ENCODE peak calls at places on chromosomes 11 and 22, in nine cellular contexts. P, K, H, Q, V, M, F, J and O are unnamed samples.

GRCh38 chr11:32440920-32441319 is 5.6 kb upstream of the WT1 start:
- DNase-seq in F (no peak), K (no peak), M (no peak), V (no peak), P (no peak), Q (no peak), J (no peak), H (peak), O (no peak)

GRCh38 chr11:126607374-126607773 is 251.9 kb downstream of the ST3GAL4 start:
- DNase-seq in F (peak), M (peak), H (peak), P (no peak), K (peak), J (peak), Q (peak), V (peak), O (peak)

GRCh38 chr11:44379141-44380008 is 69.4 kb upstream of the ALX4 start:
- DNase-seq in V (no peak), K (no peak), Q (no peak), F (no peak), J (no peak), H (no peak), M (no peak), P (no peak), O (no peak)

GRCh38 chr22:50340157-50340879 is 2.8 kb upstream of the PPP6R2 start:
- DNase-seq in H (peak), K (no peak), P (no peak), V (no peak), J (peak), M (no peak), F (no peak), Q (peak), O (no peak)

GRCh38 chr11:26704249-26704648 is 17.6 kb downstream of the SLC5A12 start:
- DNase-seq in F (no peak), M (no peak), Q (no peak), P (no peak), V (no peak), K (no peak), J (no peak), H (no peak), O (no peak)

GRCh38 chr22:23128269-23129108 is 13.3 kb downstream of the RSPH14 start:
- DNase-seq in J (peak), Q (peak), M (peak), V (peak), F (peak), H (peak), K (peak), P (peak), O (peak)

GRCh38 chr22:42905702-42906183 is 48.7 kb upstream of the ARFGAP3 start:
- DNase-seq in Q (no peak), K (no peak), J (no peak), P (no peak), V (no peak), F (no peak), M (no peak), H (peak), O (peak)

GRCh38 chr11:73388241-73389133 is 12.3 kb downstream of the RELT start:
- DNase-seq in V (no peak), J (peak), Q (no peak), K (no peak), F (no peak), M (no peak), P (no peak), H (peak), O (peak)

GRCh38 chr22:32591620-32592019 is 117.0 kb downstream of the FBXO7 start:
- DNase-seq in K (no peak), Q (peak), H (no peak), M (no peak), V (peak), J (peak), P (no peak), F (peak), O (no peak)

GRCh38 chr22:41857160-41857859 is 24.4 kb downstream of the SREBF2 start:
- DNase-seq in F (peak), H (peak), Q (peak), J (peak), K (peak), P (peak), V (no peak), M (no peak), O (peak)

GRCh38 chr22:48860557-48860956 is 967.1 kb downstream of the BRD1 start:
- DNase-seq in F (no peak), V (no peak), J (no peak), P (no peak), K (no peak), H (no peak), Q (no peak), M (no peak), O (no peak)

GRCh38 chr11:19013181-19013857 is 47.2 kb downstream of the MRGPRX2 start:
- DNase-seq in H (no peak), V (no peak), K (no peak), F (no peak), Q (no peak), J (peak), P (no peak), M (no peak), O (no peak)

GRCh38 chr22:24060375-24060788 is 49.3 kb downstream of the CABIN1 start:
- DNase-seq in H (peak), K (no peak), Q (peak), V (peak), M (no peak), F (peak), J (peak), P (no peak), O (peak)

GRCh38 chr11:12599408-12600143 is 74.6 kb upstream of the TEAD1 start:
- DNase-seq in Q (peak), M (no peak), H (peak), P (no peak), F (peak), V (no peak), J (peak), K (peak), O (peak)

GRCh38 chr11:77110836-77111235 is 8.2 kb downstream of the OMP start:
- DNase-seq in K (no peak), J (no peak), H (peak), M (no peak), V (no peak), Q (no peak), P (no peak), F (no peak), O (no peak)